ENCODE peak calls at places on chromosomes 12 and 14, in ten cellular contexts. I, X, H, M, U, Y, R, W, S and D are unnamed samples.

GRCh38 chr14:99035712-99036593 is 236.0 kb downstream of the BCL11B start:
- DNase-seq in R (no peak), U (peak), W (peak), H (peak), M (peak), X (peak), Y (peak), I (peak), S (peak), D (peak)

GRCh38 chr12:70417121-70417520 is 51.0 kb downstream of the KCNMB4 start:
- DNase-seq in I (no peak), S (no peak), H (no peak), Y (no peak), W (no peak), U (no peak), X (no peak), M (no peak), R (no peak), D (no peak)

GRCh38 chr12:42421844-42422779 is 96.1 kb downstream of the PPHLN1 start:
- DNase-seq in R (no peak), W (peak), M (no peak), X (peak), U (no peak), Y (no peak), S (no peak), I (no peak), H (no peak), D (no peak)

GRCh38 chr12:19941096-19941495 is 427.2 kb upstream of the PDE3A start:
- DNase-seq in H (no peak), S (no peak), M (no peak), Y (no peak), I (no peak), U (no peak), W (no peak), R (no peak), X (no peak), D (no peak)

GRCh38 chr14:35215110-35215872 is 76.9 kb upstream of the PSMA6 start:
- DNase-seq in R (no peak), S (no peak), H (no peak), Y (no peak), I (no peak), W (peak), U (no peak), M (no peak), X (peak), D (no peak)

GRCh38 chr14:35155962-35156361 is 33.6 kb downstream of the PRORP start:
- DNase-seq in Y (no peak), W (peak), S (no peak), U (no peak), I (no peak), M (no peak), H (no peak), X (peak), R (no peak), D (no peak)

GRCh38 chr14:97143011-97143410 is 345.8 kb downstream of the VRK1 start:
- DNase-seq in X (no peak), W (no peak), S (no peak), R (no peak), H (no peak), I (no peak), M (no peak), Y (no peak), U (no peak), D (no peak)

GRCh38 chr14:23725980-23726746 is 90.0 kb downstream of the DHRS2 start:
- DNase-seq in U (no peak), X (no peak), H (no peak), Y (no peak), I (no peak), R (no peak), M (no peak), W (no peak), S (no peak), D (no peak)

GRCh38 chr12:16165506-16165905 is 112.0 kb downstream of the SLC15A5 start:
- DNase-seq in S (peak), X (peak), R (no peak), H (peak), Y (no peak), U (peak), I (peak), W (peak), M (peak), D (peak)

GRCh38 chr14:90487462-90487861 is 90.6 kb downstream of the CALM1 start:
- DNase-seq in U (peak), R (no peak), I (no peak), X (no peak), M (no peak), Y (no peak), S (no peak), H (peak), W (no peak), D (no peak)

GRCh38 chr14:26872510-26872909 is 274.7 kb upstream of the NOVA1 start:
- DNase-seq in S (no peak), X (peak), U (no peak), Y (no peak), M (peak), H (peak), R (no peak), W (no peak), I (no peak), D (peak)

GRCh38 chr14:99454246-99454645 is 26.4 kb downstream of the SETD3 start:
- DNase-seq in H (no peak), S (no peak), U (no peak), M (no peak), W (no peak), Y (no peak), I (no peak), R (no peak), X (peak), D (no peak)

GRCh38 chr14:89000007-89000942 is 175.8 kb downstream of the TTC8 start:
- DNase-seq in U (no peak), M (no peak), S (no peak), X (peak), R (no peak), W (peak), I (no peak), H (no peak), Y (peak), D (peak)

GRCh38 chr14:36767603-36768281 is 106.1 kb downstream of the PAX9 start:
- DNase-seq in S (peak), W (no peak), U (no peak), X (peak), Y (no peak), R (no peak), H (no peak), I (no peak), M (no peak), D (no peak)

GRCh38 chr12:45644521-45644920 is 85.0 kb upstream of the ARID2 start:
- DNase-seq in M (no peak), Y (no peak), R (no peak), W (peak), X (peak), U (no peak), H (no peak), I (no peak), S (no peak), D (no peak)

GRCh38 chr14:50056457-50056856 is 59.9 kb downstream of the VCPKMT start:
- DNase-seq in W (no peak), M (no peak), S (no peak), Y (no peak), X (no peak), U (no peak), R (no peak), H (no peak), I (no peak), D (no peak)

GRCh38 chr12:93198086-93198485 is 179.6 kb upstream of the NUDT4 start:
- DNase-seq in S (no peak), U (no peak), M (peak), W (peak), Y (no peak), H (no peak), X (peak), R (no peak), I (no peak), D (no peak)

GRCh38 chr12:121114019-121114639 is 18.5 kb upstream of the P2RX7 start:
- DNase-seq in Y (no peak), U (no peak), R (no peak), I (no peak), X (peak), S (no peak), M (no peak), W (no peak), H (no peak), D (no peak)

GRCh38 chr14:69999246-69999645 is 120.0 kb downstream of the SMOC1 start:
- DNase-seq in M (no peak), R (no peak), I (no peak), S (no peak), U (no peak), X (peak), Y (no peak), H (no peak), W (peak), D (peak)

GRCh38 chr12:45130881-45131281 is 80.0 kb upstream of the DBX2 start:
- DNase-seq in H (peak), Y (no peak), S (peak), M (peak), I (peak), X (peak), W (peak), U (no peak), R (no peak), D (peak)

GRCh38 chr12:121786441-121786825 is 7.1 kb downstream of the RHOF start:
- DNase-seq in I (no peak), S (no peak), R (no peak), H (no peak), M (no peak), U (peak), Y (peak), W (peak), X (peak), D (peak)

GRCh38 chr12:27973487-27973890 is 956 bp upstream of the PTHLH start:
- DNase-seq in Y (no peak), R (no peak), H (no peak), U (no peak), S (no peak), X (no peak), M (no peak), I (no peak), W (peak), D (no peak)

GRCh38 chr14:103836976-103837725 is 10.2 kb downstream of the PPP1R13B start:
- DNase-seq in U (no peak), H (no peak), M (no peak), R (no peak), Y (no peak), S (no peak), W (no peak), X (no peak), I (no peak), D (no peak)

GRCh38 chr12:46367351-46368029 is 5.1 kb downstream of the SLC38A2 start:
- DNase-seq in Y (no peak), X (no peak), I (no peak), W (no peak), S (no peak), U (no peak), R (no peak), H (no peak), M (no peak), D (no peak)

GRCh38 chr14:100278702-100279101 is 27.5 kb downstream of the SLC25A29 start:
- DNase-seq in M (no peak), X (peak), S (peak), W (peak), H (no peak), I (no peak), R (no peak), U (no peak), Y (peak), D (no peak)

GRCh38 chr14:64773577-64773976 is 69.4 kb downstream of the PLEKHG3 start:
- DNase-seq in W (no peak), M (no peak), S (no peak), H (no peak), R (no peak), Y (no peak), I (no peak), X (no peak), U (no peak), D (no peak)

GRCh38 chr14:105891221-105891602 is 364.8 kb downstream of the TMEM121 start:
- DNase-seq in W (no peak), R (peak), Y (no peak), I (peak), U (no peak), X (no peak), S (no peak), H (no peak), M (peak), D (peak)

GRCh38 chr12:124005736-124006581 is 32.9 kb downstream of the ZNF664 start:
- DNase-seq in S (no peak), W (no peak), M (no peak), X (no peak), H (no peak), U (no peak), Y (no peak), I (no peak), R (no peak), D (no peak)

GRCh38 chr12:130281157-130281799 is 56.4 kb upstream of the PIWIL1 start:
- DNase-seq in I (no peak), R (peak), Y (no peak), H (no peak), W (no peak), S (no peak), X (no peak), U (no peak), M (peak), D (peak)

GRCh38 chr12:42450248-42450647 is 124.3 kb downstream of the PPHLN1 start:
- DNase-seq in I (no peak), Y (no peak), X (peak), M (no peak), U (no peak), R (no peak), S (no peak), H (no peak), W (peak), D (no peak)

GRCh38 chr14:97776890-97777564 is 979.8 kb downstream of the VRK1 start:
- DNase-seq in R (no peak), S (no peak), H (no peak), W (no peak), U (no peak), Y (no peak), I (no peak), M (no peak), X (no peak), D (no peak)

GRCh38 chr12:78035913-78036658 is 205.4 kb downstream of the NAV3 start:
- DNase-seq in X (peak), M (peak), U (no peak), R (no peak), W (peak), I (no peak), Y (no peak), S (no peak), H (no peak), D (no peak)

GRCh38 chr12:113889806-113890581 is 76.1 kb downstream of the RBM19 start:
- DNase-seq in S (no peak), W (no peak), X (peak), R (no peak), I (no peak), M (peak), U (no peak), H (no peak), Y (no peak), D (no peak)

GRCh38 chr12:49362077-49362476 is 5.2 kb upstream of the SPATS2 start:
- DNase-seq in I (no peak), S (no peak), H (no peak), M (no peak), X (no peak), W (no peak), R (no peak), U (no peak), Y (no peak), D (no peak)

GRCh38 chr12:49366652-49367380 is 446 bp upstream of the SPATS2 start:
- DNase-seq in W (peak), S (peak), H (peak), I (peak), M (peak), U (peak), Y (peak), R (peak), X (peak), D (peak)

GRCh38 chr12:49365542-49365941 is 1.7 kb upstream of the SPATS2 start:
- DNase-seq in H (no peak), R (no peak), M (no peak), W (peak), X (peak), I (no peak), Y (no peak), S (no peak), U (no peak), D (no peak)

GRCh38 chr12:49367381-49368239 is at the start of gene SPATS2:
- DNase-seq in Y (peak), M (no peak), U (no peak), S (no peak), X (peak), H (peak), R (no peak), I (peak), W (no peak), D (peak)

GRCh38 chr12:49364989-49365388 is 2.3 kb upstream of the SPATS2 start:
- DNase-seq in S (no peak), I (no peak), U (no peak), X (peak), W (peak), Y (no peak), R (peak), H (peak), M (no peak), D (no peak)
- H3K27ac ChIP-seq in S (no peak), I (no peak), U (no peak), X (no peak), W (no peak), Y (no peak), R (no peak), H (no peak), M (no peak), D (no peak)

GRCh38 chr14:75294649-75295033 is 16.0 kb downstream of the FOS start:
- DNase-seq in I (no peak), U (no peak), S (no peak), H (no peak), W (no peak), Y (no peak), X (no peak), R (no peak), M (no peak), D (no peak)
- H3K4me3 ChIP-seq in I (peak), U (peak), S (peak), H (peak), W (peak), Y (peak), X (peak), R (peak), M (peak), D (peak)

DNA sequence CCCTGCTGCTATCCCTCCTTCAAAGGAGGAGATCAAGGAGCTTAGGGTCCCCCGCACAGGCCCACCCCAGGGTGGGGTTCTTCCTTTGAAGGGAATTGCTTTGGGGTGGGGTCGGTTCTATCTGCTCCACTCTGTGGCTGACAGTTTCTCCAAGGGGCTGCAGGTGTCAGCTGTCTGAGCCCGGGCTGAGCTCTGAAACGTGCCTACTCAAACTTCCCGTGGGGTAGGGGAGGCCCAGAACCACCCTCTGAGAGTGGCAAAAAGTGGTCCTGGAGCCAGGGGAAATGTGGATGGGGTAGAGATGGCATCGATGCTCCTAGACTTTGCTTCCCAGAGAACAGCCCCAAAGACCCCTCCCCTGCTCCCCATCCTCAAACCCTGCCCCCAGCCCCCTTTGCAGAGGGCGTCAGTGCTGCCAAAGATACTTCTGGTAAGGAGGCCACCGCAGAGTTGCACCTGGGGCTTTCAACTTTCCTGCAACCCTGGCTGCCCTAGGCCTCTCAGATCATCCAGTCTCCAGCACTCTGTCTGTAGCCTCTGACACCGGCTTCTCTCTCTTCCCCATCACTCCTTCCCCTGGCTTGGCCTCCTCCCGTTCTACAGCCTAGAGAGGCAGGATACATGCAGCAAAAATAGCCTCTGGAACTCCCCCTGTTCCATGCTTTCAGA is 6.3 kb upstream of the CD4 start:
- DNase-seq in H (no peak), W (no peak), Y (no peak), S (no peak), I (no peak), R (no peak), M (no peak), U (no peak), X (no peak), D (no peak)
- H3K27ac ChIP-seq in H (no peak), W (no peak), Y (no peak), S (no peak), I (no peak), R (no peak), M (no peak), U (no peak), X (no peak), D (no peak)

DNA sequence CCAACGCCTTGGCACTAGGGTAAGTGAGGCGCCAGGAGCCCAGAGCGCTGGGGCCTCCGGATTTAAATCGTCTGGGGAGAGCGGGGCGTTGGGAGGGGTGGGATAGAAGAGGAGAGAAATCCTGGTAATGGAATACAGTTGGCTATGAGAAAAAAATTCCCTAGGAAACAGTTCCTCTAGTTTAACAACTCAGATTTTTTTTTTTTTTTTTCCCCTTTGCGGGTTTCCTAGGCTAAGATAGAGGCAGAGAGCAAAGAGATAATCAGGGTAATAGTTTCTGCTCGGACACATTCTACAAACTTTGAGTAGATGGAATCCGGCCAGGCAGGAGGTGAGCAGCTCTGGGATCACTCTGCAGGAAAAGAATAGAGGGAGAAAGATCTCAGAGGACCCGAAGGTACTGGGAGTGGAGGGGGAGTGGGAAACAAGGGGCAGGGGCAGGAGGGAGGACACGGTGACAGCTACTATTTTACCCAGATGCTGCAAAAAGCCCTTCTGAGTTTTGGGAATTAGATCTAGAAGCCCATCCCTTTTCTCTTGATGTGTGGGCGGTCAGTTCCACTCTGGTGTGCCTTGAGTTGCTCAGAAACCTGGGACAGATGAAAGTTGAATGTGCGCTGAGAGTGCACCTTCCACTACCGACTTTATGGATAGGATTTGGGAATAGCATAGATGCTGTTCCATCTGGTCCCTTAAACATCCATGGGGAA is 439 bp downstream of the GPRC5A start:
- DNase-seq in Y (no peak), X (no peak), U (no peak), W (no peak), M (no peak), I (no peak), R (no peak), H (no peak), S (no peak), D (no peak)
- H3K4me3 ChIP-seq in Y (peak), X (peak), U (peak), W (peak), M (peak), I (peak), R (peak), H (peak), S (peak), D (peak)

DNA sequence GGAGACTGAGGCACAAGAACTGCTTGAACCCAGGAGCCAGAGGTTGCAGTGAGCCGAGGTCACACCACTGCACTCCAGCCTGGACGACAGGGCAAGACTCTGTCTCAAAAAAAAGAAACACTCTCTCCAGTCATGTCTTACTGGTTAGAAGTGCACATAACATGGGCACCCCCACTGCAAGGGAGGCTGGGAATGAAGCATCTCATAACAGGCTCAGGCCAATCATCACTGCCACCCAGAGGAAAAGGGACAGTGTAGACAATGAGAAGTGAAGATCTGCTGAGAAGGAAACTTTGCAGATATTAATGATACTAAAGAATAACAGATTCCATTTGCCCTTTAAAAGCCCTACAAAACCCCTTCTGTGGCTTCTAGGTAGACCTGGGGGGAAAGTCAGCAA is 66.9 kb downstream of the ITPK1 start:
- DNase-seq in S (no peak), I (no peak), U (no peak), H (no peak), R (no peak), Y (no peak), M (no peak), W (no peak), X (no peak), D (no peak)
- H3K27ac ChIP-seq in S (peak), I (no peak), U (no peak), H (peak), R (no peak), Y (no peak), M (no peak), W (no peak), X (no peak), D (no peak)